ENCODE peak calls at places on chromosome 13, in five cellular contexts. One of them, this sample, is unnamed.

GRCh38 chr13:112143753-112144615 is 77.0 kb downstream of the SOX1 start:
- DNase-seq in GOT3: no peak
- DNase-seq in NCI-H2081: no peak
- DNase-seq in NCI-H1105: no peak
- DNase-seq in cardiac fibroblast: no peak
- DNase-seq in this sample: no peak

GRCh38 chr13:50320297-50320862 is 305.1 kb downstream of the KCNRG start:
- DNase-seq in GOT3: no peak
- DNase-seq in NCI-H2081: peak; percentile 29
- DNase-seq in NCI-H1105: no peak
- DNase-seq in cardiac fibroblast: peak; percentile 42
- DNase-seq in this sample: peak; percentile 7

GRCh38 chr13:20274466-20274865 is 42.3 kb upstream of the GJB6 start:
- DNase-seq in GOT3: no peak
- DNase-seq in NCI-H2081: no peak
- DNase-seq in NCI-H1105: no peak
- DNase-seq in cardiac fibroblast: no peak
- DNase-seq in this sample: no peak

GRCh38 chr13:44816701-44817684 is 172.3 kb downstream of the NUFIP1 start:
- DNase-seq in GOT3: no peak
- DNase-seq in NCI-H2081: no peak
- DNase-seq in NCI-H1105: no peak
- DNase-seq in cardiac fibroblast: no peak
- DNase-seq in this sample: no peak

GRCh38 chr13:24389506-24389905 is 80.1 kb downstream of the C1QTNF9 start:
- DNase-seq in GOT3: no peak
- DNase-seq in NCI-H2081: no peak
- DNase-seq in NCI-H1105: no peak
- DNase-seq in cardiac fibroblast: no peak
- DNase-seq in this sample: no peak

GRCh38 chr13:98856983-98857382 is 104.5 kb upstream of the SLC15A1 start:
- DNase-seq in GOT3: no peak
- DNase-seq in NCI-H2081: no peak
- DNase-seq in NCI-H1105: no peak
- DNase-seq in cardiac fibroblast: peak; percentile 31
- DNase-seq in this sample: no peak

GRCh38 chr13:21010621-21011020 is 50.8 kb downstream of the LATS2 start:
- DNase-seq in GOT3: no peak
- DNase-seq in NCI-H2081: no peak
- DNase-seq in NCI-H1105: no peak
- DNase-seq in cardiac fibroblast: no peak
- DNase-seq in this sample: no peak

GRCh38 chr13:79710376-79710775 is 229.4 kb downstream of the NDFIP2 start:
- DNase-seq in GOT3: no peak
- DNase-seq in NCI-H2081: no peak
- DNase-seq in NCI-H1105: no peak
- DNase-seq in cardiac fibroblast: peak; percentile 62
- DNase-seq in this sample: no peak

GRCh38 chr13:113802090-113802531 is 43.1 kb downstream of the TMEM255B start:
- DNase-seq in GOT3: no peak
- DNase-seq in NCI-H2081: no peak
- DNase-seq in NCI-H1105: no peak
- DNase-seq in cardiac fibroblast: peak; percentile 83
- DNase-seq in this sample: no peak

GRCh38 chr13:73849292-73849691 is 284.9 kb downstream of the KLF12 start:
- DNase-seq in GOT3: no peak
- DNase-seq in NCI-H2081: peak; percentile 1
- DNase-seq in NCI-H1105: no peak
- DNase-seq in cardiac fibroblast: peak; percentile 57
- DNase-seq in this sample: peak; percentile 13

GRCh38 chr13:77492982-77493381 is 42.5 kb upstream of the SCEL start:
- DNase-seq in GOT3: no peak
- DNase-seq in NCI-H2081: peak; percentile 73
- DNase-seq in NCI-H1105: peak; percentile 48
- DNase-seq in cardiac fibroblast: peak; percentile 46
- DNase-seq in this sample: peak; percentile 76

This sample was measured in NCI-H1092 treated with DMSO at 0.1 percent for 48 hours.